ENCODE peak calls at places on chromosome 3, in ten cellular contexts. E is neural crest cell, M is ovary, I is astrocyte of the spinal cord, U is AG09319, Y is H9, C is mammary epithelial cell, B is astrocyte of the cerebellum, D is mucosa of descending colon, H is heart right ventricle. T is an unnamed sample.

GRCh38 chr3:78091478-78092119 is 1051.7 kb downstream of the ROBO2 start:
- DNase-seq in E (no peak), M (no peak), I (no peak), U (no peak), Y (no peak), C (no peak), B (no peak), D (no peak), H (peak), T (no peak)

GRCh38 chr3:11159421-11159904 is 5.2 kb downstream of the HRH1 start:
- DNase-seq in E (no peak), M (peak), I (peak), U (peak), Y (no peak), C (no peak), B (peak), D (no peak), H (no peak), T (no peak)

GRCh38 chr3:111954228-111954990 is 24.4 kb upstream of the ABHD10 start:
- DNase-seq in E (no peak), M (no peak), I (peak), U (peak), Y (no peak), C (no peak), B (peak), D (no peak), H (no peak), T (no peak)

GRCh38 chr3:195154111-195154791 is 116.7 kb downstream of the XXYLT1 start:
- DNase-seq in E (no peak), M (peak), I (peak), U (no peak), Y (no peak), C (no peak), B (no peak), D (no peak), H (peak), T (no peak)

GRCh38 chr3:36707623-36708409 is 56.5 kb downstream of the DCLK3 start:
- DNase-seq in E (no peak), M (no peak), I (peak), U (no peak), Y (no peak), C (peak), B (no peak), D (no peak), H (no peak), T (no peak)

GRCh38 chr3:162292409-162292808 is 795.8 kb downstream of the OTOL1 start:
- DNase-seq in E (no peak), M (no peak), I (no peak), U (no peak), Y (no peak), C (no peak), B (no peak), D (no peak), H (no peak), T (no peak)

GRCh38 chr3:105904683-105905320 is 36.0 kb upstream of the CBLB start:
- DNase-seq in E (no peak), M (no peak), I (peak), U (no peak), Y (no peak), C (no peak), B (no peak), D (no peak), H (no peak), T (no peak)

GRCh38 chr3:114674041-114674440 is 380.2 kb downstream of the TIGIT start:
- DNase-seq in E (no peak), M (no peak), I (peak), U (no peak), Y (no peak), C (peak), B (peak), D (no peak), H (no peak), T (no peak)

GRCh38 chr3:43155464-43156121 is 49.7 kb upstream of the POMGNT2 start:
- DNase-seq in E (peak), M (peak), I (peak), U (peak), Y (peak), C (peak), B (peak), D (no peak), H (peak), T (no peak)

GRCh38 chr3:123449092-123449985 is 449 bp upstream of the ADCY5 start:
- DNase-seq in E (peak), M (peak), I (peak), U (no peak), Y (peak), C (peak), B (no peak), D (no peak), H (peak), T (no peak)

GRCh38 chr3:5194801-5195509 is 7.4 kb downstream of the EDEM1 start:
- DNase-seq in E (no peak), M (no peak), I (peak), U (no peak), Y (no peak), C (peak), B (peak), D (no peak), H (no peak), T (no peak)

GRCh38 chr3:123841476-123842238 is 42.5 kb downstream of the MYLK start:
- DNase-seq in E (no peak), M (no peak), I (peak), U (no peak), Y (no peak), C (peak), B (no peak), D (no peak), H (no peak), T (no peak)

GRCh38 chr3:27666708-27667107 is 55.4 kb downstream of the EOMES start:
- DNase-seq in E (peak), M (peak), I (peak), U (peak), Y (peak), C (no peak), B (peak), D (peak), H (peak), T (peak)
- TF ChIP-seq CTCF in E (no peak), M (no peak), I (peak), U (peak), Y (peak), C (no peak), B (peak), D (no peak), H (no peak), T (peak)

DNA sequence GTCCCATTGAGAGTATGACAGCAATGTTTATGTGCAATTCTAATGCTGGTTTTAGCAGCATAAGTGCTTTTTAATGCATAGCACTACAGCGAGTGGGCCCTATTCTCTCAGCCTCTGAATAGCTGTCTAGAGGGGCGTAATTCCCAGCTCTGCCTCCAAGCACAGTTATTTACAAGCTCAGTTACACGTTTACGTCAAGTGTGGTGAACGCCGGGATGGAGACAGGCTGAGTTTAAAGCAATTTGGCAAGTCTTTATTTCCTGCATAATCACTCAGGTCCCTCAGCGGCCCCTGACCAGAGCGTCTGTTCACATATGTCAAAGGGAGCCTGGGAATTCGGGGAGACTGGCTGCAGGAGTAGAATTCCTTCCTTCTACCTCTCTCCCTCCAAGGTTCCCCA is 43.9 kb downstream of the SOX14 start:
- DNase-seq in E (no peak), M (no peak), I (no peak), U (no peak), Y (no peak), C (no peak), B (no peak), D (no peak), H (no peak), T (no peak)
- TF ChIP-seq CTCF in E (no peak), M (no peak), I (no peak), U (no peak), Y (no peak), C (no peak), B (no peak), D (no peak), H (no peak), T (no peak)

DNA sequence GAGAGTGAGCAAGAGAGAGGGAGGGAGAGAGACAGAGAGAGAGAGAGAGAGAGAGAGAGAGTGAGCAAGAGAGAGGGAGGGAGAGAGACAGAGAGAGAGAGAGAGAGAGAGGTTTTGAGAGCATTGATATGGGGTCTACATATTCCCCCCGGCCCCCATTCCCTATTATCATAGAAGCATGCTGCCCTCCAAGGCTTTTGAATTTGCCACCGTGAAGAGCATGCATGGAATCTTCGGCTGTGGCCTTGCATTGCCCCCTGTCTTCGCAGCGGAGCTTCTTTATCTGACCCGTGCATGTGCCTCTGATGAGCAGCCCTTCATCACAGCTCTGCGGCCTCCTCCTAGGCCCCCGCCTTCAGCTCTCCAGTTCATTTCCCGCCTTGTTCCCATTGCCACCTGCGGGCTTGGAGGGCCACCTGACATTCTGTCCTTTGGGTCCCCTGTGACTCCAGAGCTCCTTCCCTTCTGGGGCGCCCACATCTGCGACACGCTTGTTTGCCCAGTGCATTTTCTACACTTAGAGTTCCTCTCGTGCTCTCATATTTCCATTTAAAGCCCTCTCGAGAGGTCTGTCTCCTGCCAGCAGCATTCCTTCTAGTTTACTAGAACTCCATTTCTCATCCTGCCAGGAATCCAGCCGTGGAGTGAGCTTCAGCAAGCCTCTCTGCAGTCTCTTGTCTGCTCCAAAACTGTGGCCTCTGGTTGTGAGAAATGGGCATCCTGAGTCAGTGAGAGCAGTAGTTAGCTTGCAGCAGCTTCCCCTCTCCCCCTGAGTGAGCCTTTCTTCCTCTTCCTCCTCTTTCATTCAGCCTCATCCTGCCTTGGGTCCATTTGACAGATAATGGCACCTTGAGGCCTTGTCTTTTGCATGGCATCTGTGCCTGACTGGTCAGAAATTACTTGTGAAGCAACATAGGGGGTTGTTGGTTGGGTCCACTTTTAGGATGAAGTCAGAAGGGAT is 25.3 kb downstream of the LPP start:
- DNase-seq in E (no peak), M (no peak), I (peak), U (peak), Y (no peak), C (no peak), B (peak), D (no peak), H (peak), T (no peak)
- TF ChIP-seq CTCF in E (no peak), M (no peak), I (peak), U (peak), Y (no peak), C (no peak), B (no peak), D (no peak), H (no peak), T (no peak)

DNA sequence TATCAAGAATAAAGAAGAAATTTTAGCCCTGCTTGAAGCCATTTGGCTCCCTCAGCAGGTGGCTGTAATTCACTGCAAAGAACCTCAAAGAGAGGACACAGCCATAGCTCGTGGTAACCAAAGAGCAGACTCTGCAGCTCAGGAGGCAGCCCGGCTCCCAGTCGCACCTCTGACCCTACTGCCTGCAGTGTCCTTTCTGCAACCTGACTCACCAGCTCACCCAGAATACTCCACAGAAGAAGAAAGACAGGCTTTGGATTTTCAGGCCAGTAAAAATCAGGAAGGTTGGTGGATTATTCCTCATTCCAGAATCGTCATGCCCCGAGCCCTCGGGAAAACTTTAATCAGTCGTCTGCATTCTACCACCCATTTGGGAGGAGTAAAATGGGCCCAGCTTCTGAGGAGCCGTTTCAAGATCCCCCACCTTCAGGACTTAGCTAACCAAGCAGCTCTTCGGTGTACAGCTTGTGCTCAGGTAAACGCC is 38.6 kb downstream of the ZBTB11 start:
- DNase-seq in E (no peak), M (no peak), I (peak), U (no peak), Y (peak), C (no peak), B (no peak), D (no peak), H (no peak), T (peak)
- TF ChIP-seq CTCF in E (no peak), M (no peak), I (peak), U (no peak), Y (peak), C (no peak), B (no peak), D (no peak), H (no peak), T (peak)

GRCh38 chr3:150958694-150959093 is 13.8 kb downstream of the CLRN1 start:
- DNase-seq in E (no peak), M (no peak), I (no peak), U (no peak), Y (no peak), C (no peak), B (no peak), D (no peak), H (no peak), T (no peak)
- TF ChIP-seq CTCF in E (no peak), M (no peak), I (no peak), U (no peak), Y (no peak), C (no peak), B (no peak), D (no peak), H (no peak), T (no peak)

DNA sequence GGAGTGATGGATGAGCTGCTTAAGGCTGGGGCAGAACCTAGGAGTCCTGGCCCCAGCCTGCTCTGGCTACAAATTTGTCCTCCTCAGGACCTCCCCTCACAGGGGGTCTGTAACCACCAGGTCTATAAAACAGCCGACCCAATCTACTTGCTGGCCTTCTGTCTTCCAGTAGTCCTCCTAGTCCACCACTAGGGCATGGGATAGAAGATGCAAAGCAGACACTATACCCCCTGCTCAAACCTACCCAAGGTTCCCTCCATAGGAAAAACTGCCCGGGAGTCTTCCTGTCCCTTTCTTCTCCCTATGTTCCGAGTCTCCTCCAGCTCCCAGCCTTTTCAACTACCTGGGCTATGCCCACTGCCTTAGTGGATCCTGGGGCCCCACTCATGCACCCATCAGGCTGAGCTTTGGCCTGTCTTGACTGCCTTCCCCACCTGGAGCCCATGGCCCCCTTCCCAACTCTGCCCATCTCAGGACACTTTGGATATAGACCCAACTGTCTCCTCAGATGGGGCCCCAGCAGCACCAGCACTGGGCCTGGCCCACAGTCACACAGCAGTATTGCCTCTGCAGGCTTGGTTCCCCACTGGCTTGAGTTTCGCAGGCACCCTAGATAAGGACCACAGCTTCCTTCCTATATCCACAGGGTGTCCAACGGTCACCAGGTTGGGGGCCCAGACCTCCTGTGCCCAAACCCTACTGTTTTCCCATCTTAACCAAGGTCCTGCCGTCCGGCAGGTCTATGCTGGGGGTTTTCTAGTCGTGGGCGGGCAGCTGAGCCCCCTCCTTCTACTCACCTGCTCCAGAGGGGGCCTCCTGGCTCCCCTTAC is 1.1 kb downstream of the HYAL3 start:
- DNase-seq in E (no peak), M (peak), I (no peak), U (no peak), Y (no peak), C (no peak), B (no peak), D (no peak), H (no peak), T (no peak)
- TF ChIP-seq CTCF in E (peak), M (no peak), I (peak), U (no peak), Y (peak), C (peak), B (peak), D (no peak), H (no peak), T (no peak)

T was measured in osteocyte.